ENCODE peak calls at places on chromosomes 16 and 17, in nine cellular contexts. R is brain microvascular endothelial cell; J is left lung; X is CD8-positive, alpha-beta T cell; E is AG10803; M is uterus; H is heart left ventricle; Q is mammary epithelial cell; P is upper lobe of left lung. L is an unnamed sample.

GRCh38 chr16:88681709-88682451 is 4.4 kb downstream of the SNAI3 start:
- DNase-seq in J (peak; percentile 89), M (no peak), P (no peak), R (no peak), Q (no peak), H (peak; percentile 51), E (no peak), X (no peak), L (no peak)

GRCh38 chr16:924063-924462 is 46.7 kb downstream of the LMF1 start:
- DNase-seq in Q (no peak), M (no peak), X (no peak), E (no peak), P (no peak), R (no peak), J (no peak), H (no peak), L (no peak)

GRCh38 chr17:49523706-49524472 is 28.8 kb downstream of the NGFR start:
- DNase-seq in X (peak; percentile 15), R (no peak), E (no peak), J (no peak), Q (peak; percentile 95), H (no peak), M (peak; percentile 15), P (no peak), L (no peak)

GRCh38 chr17:7774037-7774659 is 56.6 kb downstream of the DNAH2 start:
- DNase-seq in M (no peak), P (no peak), Q (no peak), H (no peak), R (peak; percentile 57), X (no peak), J (no peak), E (peak; percentile 43), L (no peak)

GRCh38 chr17:9003355-9004131 is 17.8 kb upstream of the NTN1 start:
- DNase-seq in E (no peak), P (peak; percentile 85), X (no peak), Q (peak; percentile 21), H (no peak), R (no peak), J (no peak), M (no peak), L (no peak)

GRCh38 chr17:35051183-35051578 is 12.3 kb downstream of the RFFL start:
- DNase-seq in X (no peak), E (no peak), H (no peak), R (no peak), M (no peak), J (no peak), P (no peak), Q (no peak), L (no peak)

GRCh38 chr17:80786470-80786869 is 205.2 kb upstream of the CHMP6 start:
- DNase-seq in M (no peak), J (no peak), P (no peak), R (no peak), H (no peak), X (no peak), E (no peak), Q (no peak), L (no peak)

GRCh38 chr16:12773216-12773615 is 30.5 kb downstream of the CPPED1 start:
- DNase-seq in J (no peak), R (peak; percentile 47), X (no peak), P (no peak), Q (no peak), E (no peak), M (no peak), H (no peak), L (no peak)

GRCh38 chr16:69814078-69814477 is 51.9 kb downstream of the WWP2 start:
- DNase-seq in P (no peak), J (no peak), Q (no peak), R (no peak), M (no peak), X (no peak), H (no peak), E (no peak), L (no peak)

GRCh38 chr17:65261682-65262636 is 124.8 kb downstream of the RGS9 start:
- DNase-seq in E (peak; percentile 46), R (no peak), Q (no peak), X (no peak), M (no peak), P (no peak), H (no peak), J (no peak), L (no peak)

GRCh38 chr17:61289408-61290385 is 109.9 kb upstream of the TBX2 start:
- DNase-seq in E (no peak), M (no peak), R (no peak), X (no peak), J (no peak), H (no peak), P (no peak), Q (no peak), L (no peak)

GRCh38 chr16:31893824-31894223 is 20.2 kb downstream of the ZNF267 start:
- DNase-seq in E (no peak), M (no peak), H (no peak), Q (no peak), X (no peak), P (no peak), J (no peak), R (no peak), L (no peak)

GRCh38 chr17:75876190-75876937 is 2.0 kb downstream of the TRIM47 start:
- DNase-seq in J (no peak), H (peak; percentile 62), E (no peak), P (peak; percentile 87), R (no peak), M (no peak), X (peak; percentile 41), Q (peak; percentile 83), L (no peak)

GRCh38 chr17:74368341-74369152 is 1.2 kb downstream of the GPR142 start:
- DNase-seq in E (peak; percentile 46), J (peak; percentile 93), H (peak; percentile 76), Q (peak; percentile 45), M (peak; percentile 59), X (peak; percentile 49), R (peak; percentile 56), P (peak; percentile 86), L (peak; percentile 4)

GRCh38 chr17:67245694-67246397 is 850 bp upstream of the HELZ start:
- DNase-seq in J (peak; percentile 89), H (peak; percentile 31), Q (peak; percentile 26), E (no peak), X (no peak), R (no peak), P (peak; percentile 90), M (no peak), L (no peak)
- TF ChIP-seq CTCF in J (no peak), H (no peak), Q (no peak), E (no peak), X (no peak), R (no peak), P (peak; percentile 35), M (no peak), L (no peak)

GRCh38 chr16:30603945-30604315 is 6.3 kb downstream of the ZNF689 start:
- DNase-seq in P (no peak), X (no peak), H (no peak), R (no peak), J (no peak), M (no peak), Q (no peak), E (peak; percentile 36), L (no peak)
- H3K4me3 ChIP-seq in P (no peak overlapping the region), X (no peak overlapping the region), H (no peak overlapping the region), R (no peak overlapping the region), J (no peak overlapping the region), M (no peak overlapping the region), Q (no peak overlapping the region), E (no peak overlapping the region), L (no peak overlapping the region)

DNA sequence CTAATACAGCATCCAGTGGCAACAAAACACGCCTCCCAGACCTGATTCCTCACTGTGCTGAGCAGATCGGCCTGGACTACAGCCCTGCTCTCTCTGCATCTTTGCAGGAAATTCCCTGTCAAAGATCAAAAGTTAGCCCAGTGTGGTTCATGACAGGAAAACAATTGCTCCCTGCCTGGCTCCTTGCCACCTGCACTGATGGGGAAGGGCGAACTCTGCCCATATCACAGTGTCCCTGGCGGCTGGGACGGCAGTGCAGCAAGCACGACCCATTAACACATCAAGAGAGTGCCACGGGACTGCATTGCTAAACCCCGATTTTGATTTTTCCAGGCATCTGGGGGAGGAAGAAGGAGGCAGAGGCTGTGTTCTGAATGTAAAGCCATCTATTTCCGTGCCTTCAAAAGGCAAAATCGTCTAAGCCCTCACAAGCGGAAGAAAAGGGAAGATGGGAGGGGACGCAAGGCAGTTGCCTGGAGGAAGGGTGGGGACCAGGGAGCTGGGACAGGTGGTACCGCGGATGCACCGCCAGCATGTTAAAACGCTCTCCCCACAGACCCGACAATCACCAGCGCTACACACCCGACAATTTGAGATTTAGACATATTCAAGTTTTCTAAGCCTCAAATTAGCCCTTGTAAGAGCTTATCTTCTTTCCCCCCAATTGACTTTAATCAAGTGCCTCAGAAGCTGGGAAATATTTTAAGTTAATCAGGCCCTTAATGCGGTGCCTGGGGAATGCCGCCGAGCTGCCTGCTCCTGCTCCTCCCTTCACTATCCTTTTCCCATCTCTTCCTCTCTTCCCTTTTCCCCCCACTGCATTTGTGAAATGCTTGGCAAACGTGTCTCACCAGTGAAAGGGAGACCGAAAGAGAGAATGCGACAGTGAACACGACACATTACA is 238.8 kb upstream of the CDH5 start:
- DNase-seq in R (no peak), H (no peak), X (no peak), J (no peak), E (no peak), P (no peak), M (no peak), Q (no peak), L (no peak)
- TF ChIP-seq CTCF in R (peak; percentile 35), H (no peak), X (no peak), J (no peak), E (no peak), P (peak; percentile 6), M (no peak), Q (no peak), L (peak; percentile 16)

GRCh38 chr17:72588561-72588960 is 467.7 kb downstream of the SOX9 start:
- DNase-seq in M (no peak), E (no peak), X (no peak), H (no peak), R (no peak), J (no peak), P (no peak), Q (no peak), L (no peak)

GRCh38 chr17:72591500-72592241 is 470.9 kb downstream of the SOX9 start:
- DNase-seq in X (no peak), P (peak; percentile 85), H (no peak), Q (peak; percentile 43), R (no peak), J (peak; percentile 82), M (no peak), E (no peak), L (no peak)

GRCh38 chr17:72588961-72589360 is 468.1 kb downstream of the SOX9 start:
- DNase-seq in R (peak; percentile 40), Q (peak; percentile 97), H (no peak), X (no peak), E (no peak), J (peak; percentile 85), M (no peak), P (no peak), L (no peak)

GRCh38 chr17:72590882-72591499 is 470.2 kb downstream of the SOX9 start:
- DNase-seq in R (no peak), J (no peak), M (no peak), E (no peak), Q (peak; percentile 45), P (no peak), X (no peak), H (no peak), L (no peak)

DNA sequence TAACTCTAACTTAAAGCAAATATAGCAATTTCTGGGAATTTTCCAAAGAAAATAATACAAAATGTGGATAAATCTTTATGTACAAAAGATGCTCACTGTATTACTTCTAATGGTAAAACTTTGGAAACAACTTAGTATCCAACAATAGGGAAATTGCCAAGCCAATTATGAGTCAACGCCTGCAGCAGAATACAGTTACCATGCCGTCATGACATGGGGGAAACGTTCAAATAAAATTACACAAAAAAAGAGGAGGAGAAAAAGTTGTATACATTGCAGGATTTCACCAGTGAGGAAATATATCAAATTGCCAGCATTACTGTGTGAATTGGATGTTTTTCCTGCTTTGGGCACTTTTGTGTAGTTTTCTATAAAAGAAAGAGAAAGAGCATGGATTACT is 469.6 kb downstream of the SOX9 start:
- DNase-seq in R (peak; percentile 43), J (no peak), P (no peak), M (no peak), Q (peak; percentile 73), E (peak; percentile 68), H (no peak), X (no peak), L (no peak)
- H3K4me3 ChIP-seq in R (peak overlapping the region; percentile 98), J (no peak overlapping the region), P (peak overlapping the region; percentile 65), M (no peak overlapping the region), Q (peak overlapping the region; percentile 79), E (peak overlapping the region; percentile 87), H (no peak overlapping the region), X (no peak overlapping the region), L (peak overlapping the region; percentile 94)

L was measured in astrocyte of the cerebellum.